ENCODE peak calls at places on chromosomes 7 and 10, in nine cellular contexts. L is fibroblast of the aortic adventitia; S is CD8-positive, alpha-beta T cell; Z is pancreas; U is endodermal cell; A is astrocyte; K is fibroblast of pulmonary artery; T is dorsolateral prefrontal cortex; O is progenitor cell of endocrine pancreas. Q is an unnamed sample.

GRCh38 chr7:121510858-121511482 is 114.9 kb upstream of the FAM3C start:
- DNase-seq in L (no peak), S (no peak), Z (no peak), U (peak), A (no peak), K (no peak), T (no peak), O (no peak), Q (no peak)

GRCh38 chr10:72461085-72461484 is 106.4 kb upstream of the DNAJB12 start:
- DNase-seq in L (no peak), S (no peak), Z (no peak), U (no peak), A (no peak), K (no peak), T (no peak), O (no peak), Q (no peak)

GRCh38 chr10:73874267-73875138 is at the start of gene CAMK2G:
- DNase-seq in L (peak), S (peak), Z (peak), U (peak), A (peak), K (peak), T (peak), O (peak), Q (peak)

GRCh38 chr7:130356121-130356759 is 11.6 kb downstream of the CPA5 start:
- DNase-seq in L (peak), S (no peak), Z (peak), U (peak), A (peak), K (peak), T (peak), O (peak), Q (no peak)

GRCh38 chr10:117224036-117224430 is 16.9 kb upstream of the SLC18A2 start:
- DNase-seq in L (no peak), S (no peak), Z (no peak), U (no peak), A (no peak), K (no peak), T (no peak), O (no peak), Q (no peak)

GRCh38 chr10:17730667-17731066 is 21.3 kb upstream of the TMEM236 start:
- DNase-seq in L (peak), S (no peak), Z (no peak), U (no peak), A (peak), K (peak), T (no peak), O (no peak), Q (no peak)

GRCh38 chr7:100890640-100891521 is 1.4 kb upstream of the UFSP1 start:
- DNase-seq in L (no peak), S (no peak), Z (no peak), U (peak), A (no peak), K (no peak), T (no peak), O (no peak), Q (no peak)

GRCh38 chr10:50384839-50385238 is 133.5 kb upstream of the ASAH2 start:
- DNase-seq in L (no peak), S (no peak), Z (no peak), U (no peak), A (no peak), K (no peak), T (no peak), O (no peak), Q (no peak)

GRCh38 chr7:22866965-22867364 is 44.3 kb upstream of the TOMM7 start:
- DNase-seq in L (peak), S (no peak), Z (no peak), U (no peak), A (peak), K (peak), T (no peak), O (no peak), Q (no peak)

GRCh38 chr7:106050002-106050742 is 61.9 kb downstream of the SYPL1 start:
- DNase-seq in L (peak), S (no peak), Z (no peak), U (peak), A (peak), K (peak), T (no peak), O (no peak), Q (no peak)

GRCh38 chr7:84637568-84638338 is 443.2 kb upstream of the SEMA3A start:
- DNase-seq in L (peak), S (no peak), Z (no peak), U (peak), A (peak), K (peak), T (no peak), O (no peak), Q (no peak)

GRCh38 chr10:29734980-29735627 is 100.3 kb upstream of the SVIL start:
- DNase-seq in L (peak), S (peak), Z (peak), U (peak), A (peak), K (peak), T (peak), O (peak), Q (no peak)

GRCh38 chr10:48511855-48512191 is 93.0 kb downstream of the ARHGAP22 start:
- DNase-seq in L (no peak), S (no peak), Z (no peak), U (peak), A (no peak), K (no peak), T (no peak), O (no peak), Q (no peak)

GRCh38 chr7:82839555-82839954 is 323.1 kb downstream of the PCLO start:
- DNase-seq in L (no peak), S (no peak), Z (no peak), U (no peak), A (no peak), K (no peak), T (no peak), O (no peak), Q (no peak)

GRCh38 chr10:131314799-131315198 is 3.3 kb upstream of the TCERG1L start:
- DNase-seq in L (no peak), S (no peak), Z (no peak), U (peak), A (no peak), K (no peak), T (no peak), O (no peak), Q (no peak)

GRCh38 chr10:126126023-126126422 is 229.7 kb downstream of the FANK1 start:
- DNase-seq in L (no peak), S (no peak), Z (no peak), U (no peak), A (no peak), K (no peak), T (no peak), O (no peak), Q (no peak)

GRCh38 chr10:133141144-133141962 is 18.7 kb upstream of the KNDC1 start:
- DNase-seq in L (no peak), S (no peak), Z (no peak), U (no peak), A (no peak), K (no peak), T (no peak), O (no peak), Q (no peak)

GRCh38 chr10:125061557-125062243 is 98.7 kb downstream of the CTBP2 start:
- DNase-seq in L (no peak), S (no peak), Z (no peak), U (no peak), A (no peak), K (no peak), T (no peak), O (no peak), Q (no peak)

GRCh38 chr7:141409911-141410329 is 141.3 kb upstream of the AGK start:
- DNase-seq in L (no peak), S (no peak), Z (no peak), U (peak), A (no peak), K (no peak), T (peak), O (no peak), Q (no peak)

GRCh38 chr10:29377333-29377961 is 88.6 kb downstream of the LYZL1 start:
- DNase-seq in L (peak), S (no peak), Z (no peak), U (peak), A (no peak), K (peak), T (no peak), O (no peak), Q (peak)

GRCh38 chr10:24027107-24027506 is 181.8 kb upstream of the KIAA1217 start:
- DNase-seq in L (peak), S (no peak), Z (no peak), U (no peak), A (no peak), K (peak), T (no peak), O (no peak), Q (no peak)

GRCh38 chr10:70480254-70480861 is 1.8 kb downstream of the PALD1 start:
- DNase-seq in L (no peak), S (no peak), Z (peak), U (no peak), A (no peak), K (no peak), T (no peak), O (no peak), Q (no peak)

GRCh38 chr10:6665847-6666246 is 85.8 kb upstream of the PRKCQ start:
- DNase-seq in L (no peak), S (peak), Z (no peak), U (no peak), A (no peak), K (no peak), T (no peak), O (no peak), Q (no peak)

GRCh38 chr10:52266858-52267257 is 47.2 kb upstream of the DKK1 start:
- DNase-seq in L (no peak), S (no peak), Z (no peak), U (no peak), A (no peak), K (no peak), T (no peak), O (no peak), Q (no peak)

DNA sequence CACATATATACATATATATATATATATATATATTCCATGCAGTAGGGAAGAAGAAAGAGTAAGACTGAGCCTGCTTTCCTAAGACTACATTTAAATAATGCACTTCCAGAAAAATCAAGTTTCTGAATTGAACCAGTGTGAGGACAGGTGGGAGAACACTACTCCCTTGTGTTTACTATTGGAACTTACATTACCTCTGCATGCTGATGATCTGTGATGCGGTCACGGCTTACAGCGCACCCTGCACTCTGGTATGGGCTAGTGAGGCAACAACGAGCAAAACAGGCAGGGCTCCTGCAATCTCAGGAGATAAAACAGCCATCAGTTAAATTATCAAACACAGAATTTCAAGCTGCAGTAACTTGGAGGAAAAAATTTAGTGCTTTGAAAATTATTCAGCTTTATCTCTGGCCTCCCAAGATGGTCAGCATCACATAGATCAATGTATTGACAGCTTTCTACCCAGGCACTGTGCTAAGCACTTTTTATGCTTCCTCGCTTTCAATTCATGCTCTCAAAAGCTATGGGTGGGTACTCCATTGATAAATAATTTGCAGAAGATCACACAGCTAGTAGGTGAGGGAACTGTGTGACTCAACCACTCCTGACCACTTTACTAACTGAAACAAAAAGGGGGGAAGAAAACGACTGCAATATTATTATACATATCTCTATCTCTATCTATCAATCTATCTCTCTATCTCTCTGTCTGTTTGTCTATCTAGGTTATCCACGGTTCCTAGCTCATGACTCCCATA is 20.5 kb upstream of the SLC16A12 start:
- DNase-seq in L (peak), S (no peak), Z (no peak), U (no peak), A (no peak), K (peak), T (no peak), O (no peak), Q (no peak)
- TF ChIP-seq CTCF in L (peak), S (no peak), Z (no peak), U (peak), A (peak), K (peak), T (no peak), O (no peak), Q (no peak)

GRCh38 chr7:116840256-116840655 is 22.1 kb upstream of the CAPZA2 start:
- DNase-seq in L (no peak), S (no peak), Z (no peak), U (no peak), A (no peak), K (no peak), T (no peak), O (no peak), Q (no peak)

GRCh38 chr7:116832692-116833091 is 29.7 kb upstream of the CAPZA2 start:
- DNase-seq in L (no peak), S (no peak), Z (no peak), U (no peak), A (no peak), K (no peak), T (no peak), O (no peak), Q (no peak)

GRCh38 chr7:116834815-116835533 is 27.4 kb upstream of the CAPZA2 start:
- DNase-seq in L (peak), S (no peak), Z (no peak), U (no peak), A (peak), K (peak), T (no peak), O (no peak), Q (no peak)

GRCh38 chr7:116836080-116836479 is 26.3 kb upstream of the CAPZA2 start:
- DNase-seq in L (peak), S (no peak), Z (no peak), U (no peak), A (no peak), K (no peak), T (no peak), O (no peak), Q (no peak)

DNA sequence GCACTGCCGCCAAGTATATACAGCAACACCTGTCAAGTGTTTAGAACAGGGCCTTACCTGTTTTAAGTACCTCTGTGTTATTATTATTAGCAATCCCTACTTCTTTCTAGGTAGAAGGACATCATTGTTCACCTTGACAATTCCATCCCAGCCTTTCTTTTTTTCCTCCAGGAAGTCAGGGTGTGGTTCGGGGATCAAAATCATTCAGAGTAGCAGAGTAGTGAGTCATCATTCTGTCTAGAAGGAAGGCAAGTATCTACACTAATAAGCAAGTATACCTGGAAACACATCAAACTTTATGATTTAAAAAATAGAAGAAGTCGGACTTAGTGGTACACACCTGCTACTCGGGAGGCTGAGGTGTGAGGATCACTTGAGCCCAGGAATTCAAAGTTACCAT is 25.5 kb upstream of the CAPZA2 start:
- DNase-seq in L (no peak), S (no peak), Z (no peak), U (no peak), A (peak), K (no peak), T (no peak), O (no peak), Q (no peak)
- TF ChIP-seq CTCF in L (no peak), S (no peak), Z (no peak), U (no peak), A (no peak), K (no peak), T (no peak), O (no peak), Q (no peak)

GRCh38 chr10:60652628-60653027 is 125.7 kb upstream of the CDK1 start:
- DNase-seq in L (no peak), S (no peak), Z (no peak), U (no peak), A (no peak), K (no peak), T (no peak), O (no peak), Q (no peak)
- TF ChIP-seq CTCF in L (no peak), S (no peak), Z (no peak), U (no peak), A (no peak), K (no peak), T (no peak), O (no peak), Q (no peak)

GRCh38 chr7:159188011-159188410 is 43.3 kb upstream of the VIPR2 start:
- DNase-seq in L (no peak), S (no peak), Z (no peak), U (no peak), A (no peak), K (no peak), T (no peak), O (no peak), Q (no peak)
- TF ChIP-seq CTCF in L (no peak), S (no peak), Z (no peak), U (no peak), A (no peak), K (no peak), T (no peak), O (no peak), Q (no peak)

DNA sequence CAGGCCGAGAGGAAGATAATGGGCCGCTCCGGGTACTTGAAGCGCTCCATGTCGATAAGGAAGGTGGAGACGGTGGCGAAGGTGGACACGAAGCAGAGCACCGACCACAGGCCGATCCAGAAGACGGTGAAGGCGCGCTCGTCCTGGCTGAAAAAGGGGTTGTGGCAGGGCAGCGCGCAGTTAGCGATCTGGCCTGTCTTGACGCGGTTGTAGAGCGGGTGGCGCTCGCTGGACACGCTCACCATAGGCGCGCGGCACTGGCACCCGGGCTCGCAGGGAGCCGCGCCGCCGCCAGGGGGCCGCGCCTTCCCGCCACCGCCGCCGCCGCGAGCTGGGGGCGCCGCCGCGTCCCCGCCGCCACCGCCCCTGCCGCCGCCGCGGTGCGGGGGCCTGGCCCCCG is 1.6 kb downstream of the FZD8 start:
- DNase-seq in L (peak), S (no peak), Z (peak), U (peak), A (peak), K (peak), T (peak), O (peak), Q (no peak)
- TF ChIP-seq CTCF in L (peak), S (no peak), Z (peak), U (peak), A (no peak), K (no peak), T (peak), O (peak), Q (peak)

GRCh38 chr7:47795631-47796030 is 152.6 kb downstream of the PKD1L1 start:
- DNase-seq in L (peak), S (no peak), Z (no peak), U (peak), A (peak), K (peak), T (no peak), O (no peak), Q (no peak)

GRCh38 chr7:47792521-47793121 is 155.6 kb downstream of the PKD1L1 start:
- DNase-seq in L (no peak), S (no peak), Z (no peak), U (no peak), A (no peak), K (peak), T (no peak), O (no peak), Q (no peak)

GRCh38 chr7:47799529-47799928 is 148.7 kb downstream of the PKD1L1 start:
- DNase-seq in L (no peak), S (no peak), Z (no peak), U (peak), A (no peak), K (no peak), T (no peak), O (no peak), Q (no peak)

GRCh38 chr7:47794016-47794415 is 154.2 kb downstream of the PKD1L1 start:
- DNase-seq in L (no peak), S (no peak), Z (no peak), U (no peak), A (no peak), K (no peak), T (no peak), O (no peak), Q (no peak)

DNA sequence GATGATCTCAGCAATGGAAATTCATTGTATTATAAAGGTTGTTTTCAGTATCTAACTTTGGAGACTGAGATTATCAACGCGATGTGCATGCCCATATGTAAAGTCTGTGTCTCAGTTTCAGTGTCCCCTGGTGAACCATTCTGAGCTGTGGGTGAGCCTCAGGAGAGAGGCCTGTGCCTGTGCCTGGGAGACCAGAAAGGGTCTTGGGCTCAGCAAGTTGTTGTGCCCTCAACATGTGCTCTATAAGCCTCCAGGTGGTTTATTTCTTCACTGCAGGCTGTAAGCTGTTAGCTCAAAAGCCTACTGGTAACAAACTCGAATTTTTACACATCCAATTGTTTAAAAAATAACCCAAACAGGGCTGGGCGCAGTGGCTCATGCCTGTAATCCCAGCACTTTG is 151.9 kb downstream of the PKD1L1 start:
- DNase-seq in L (no peak), S (no peak), Z (no peak), U (peak), A (no peak), K (no peak), T (no peak), O (no peak), Q (no peak)
- TF ChIP-seq CTCF in L (no peak), S (no peak), Z (no peak), U (peak), A (no peak), K (no peak), T (no peak), O (no peak), Q (no peak)